ENCODE peak calls at places on chromosomes 6 and 20, in ten cellular contexts. One of them, this sample, is unnamed.

GRCh38 chr6:42142118-42142835 is at the start of gene C6orf132:
- DNase-seq in PC-3: peak
- DNase-seq in bronchial epithelial cell: peak
- DNase-seq in BE2C: peak
- DNase-seq in fibroblast of pulmonary artery: no peak
- DNase-seq in suprapubic skin: peak
- DNase-seq in AG04450: no peak
- DNase-seq in mucosa of descending colon: peak
- DNase-seq in sigmoid colon: no peak
- DNase-seq in endothelial cell of umbilical vein: no peak
- DNase-seq in this sample: no peak

GRCh38 chr6:125267806-125268523 is 33.8 kb downstream of the HDDC2 start:
- DNase-seq in BE2C: peak
- DNase-seq in endothelial cell of umbilical vein: peak
- DNase-seq in suprapubic skin: no peak
- DNase-seq in PC-3: peak
- DNase-seq in bronchial epithelial cell: peak
- DNase-seq in AG04450: no peak
- DNase-seq in fibroblast of pulmonary artery: peak
- DNase-seq in sigmoid colon: no peak
- DNase-seq in mucosa of descending colon: no peak
- DNase-seq in this sample: no peak

GRCh38 chr20:54452277-54452676 is 23.1 kb upstream of the DOK5 start:
- DNase-seq in AG04450: no peak
- DNase-seq in mucosa of descending colon: no peak
- DNase-seq in sigmoid colon: no peak
- DNase-seq in bronchial epithelial cell: no peak
- DNase-seq in suprapubic skin: no peak
- DNase-seq in fibroblast of pulmonary artery: no peak
- DNase-seq in PC-3: no peak
- DNase-seq in BE2C: no peak
- DNase-seq in endothelial cell of umbilical vein: no peak
- DNase-seq in this sample: no peak

GRCh38 chr20:31602779-31603441 is 2.2 kb upstream of the ID1 start:
- DNase-seq in fibroblast of pulmonary artery: peak
- DNase-seq in BE2C: peak
- DNase-seq in mucosa of descending colon: no peak
- DNase-seq in PC-3: peak
- DNase-seq in endothelial cell of umbilical vein: peak
- DNase-seq in bronchial epithelial cell: peak
- DNase-seq in suprapubic skin: no peak
- DNase-seq in sigmoid colon: no peak
- DNase-seq in AG04450: no peak
- DNase-seq in this sample: no peak

GRCh38 chr6:6008648-6009421 is 2.1 kb upstream of the NRN1 start:
- DNase-seq in BE2C: peak
- DNase-seq in PC-3: peak
- DNase-seq in AG04450: no peak
- DNase-seq in fibroblast of pulmonary artery: no peak
- DNase-seq in suprapubic skin: peak
- DNase-seq in mucosa of descending colon: peak
- DNase-seq in endothelial cell of umbilical vein: peak
- DNase-seq in sigmoid colon: peak
- DNase-seq in bronchial epithelial cell: no peak
- DNase-seq in this sample: no peak

GRCh38 chr6:151216812-151217211 is 23.0 kb upstream of the AKAP12 start:
- DNase-seq in suprapubic skin: no peak
- DNase-seq in endothelial cell of umbilical vein: no peak
- DNase-seq in mucosa of descending colon: no peak
- DNase-seq in AG04450: no peak
- DNase-seq in bronchial epithelial cell: no peak
- DNase-seq in sigmoid colon: no peak
- DNase-seq in fibroblast of pulmonary artery: no peak
- DNase-seq in PC-3: no peak
- DNase-seq in BE2C: no peak
- DNase-seq in this sample: no peak

GRCh38 chr6:47633141-47633540 is 65.2 kb upstream of the ADGRF4 start:
- DNase-seq in bronchial epithelial cell: peak
- DNase-seq in BE2C: no peak
- DNase-seq in fibroblast of pulmonary artery: peak
- DNase-seq in suprapubic skin: no peak
- DNase-seq in endothelial cell of umbilical vein: no peak
- DNase-seq in AG04450: no peak
- DNase-seq in PC-3: peak
- DNase-seq in sigmoid colon: no peak
- DNase-seq in mucosa of descending colon: no peak
- DNase-seq in this sample: no peak

GRCh38 chr6:65546894-65547293 is 160.1 kb downstream of the EYS start:
- DNase-seq in AG04450: no peak
- DNase-seq in PC-3: no peak
- DNase-seq in endothelial cell of umbilical vein: no peak
- DNase-seq in sigmoid colon: no peak
- DNase-seq in suprapubic skin: no peak
- DNase-seq in BE2C: no peak
- DNase-seq in bronchial epithelial cell: no peak
- DNase-seq in mucosa of descending colon: no peak
- DNase-seq in fibroblast of pulmonary artery: no peak
- DNase-seq in this sample: no peak

DNA sequence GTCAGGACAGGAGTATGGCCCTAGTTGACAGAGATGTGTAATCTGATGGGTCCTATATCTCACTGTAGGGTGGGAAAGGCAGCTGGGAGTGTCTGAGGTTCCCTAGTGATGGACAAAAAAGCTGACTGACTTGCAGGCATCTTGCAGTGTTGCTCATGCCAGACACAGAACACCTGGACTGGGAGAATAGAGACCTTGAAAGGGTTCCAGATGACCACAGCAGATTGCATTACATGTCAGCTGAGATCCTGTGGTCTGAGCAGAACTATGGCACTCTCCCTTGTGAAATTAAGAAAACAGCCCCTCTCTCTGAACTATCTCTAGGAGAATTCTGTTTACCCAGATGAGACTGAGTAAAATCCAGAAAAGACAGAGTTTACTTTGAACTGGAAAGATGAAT is 212.6 kb upstream of the MAN1A1 start:
- DNase-seq in PC-3: no peak
- DNase-seq in mucosa of descending colon: no peak
- DNase-seq in suprapubic skin: no peak
- DNase-seq in endothelial cell of umbilical vein: no peak
- DNase-seq in AG04450: no peak
- DNase-seq in bronchial epithelial cell: no peak
- DNase-seq in BE2C: no peak
- DNase-seq in sigmoid colon: no peak
- DNase-seq in fibroblast of pulmonary artery: no peak
- DNase-seq in this sample: no peak
- TF ChIP-seq CTCF in PC-3: no peak
- TF ChIP-seq CTCF in mucosa of descending colon: no peak
- TF ChIP-seq CTCF in suprapubic skin: no peak
- TF ChIP-seq CTCF in endothelial cell of umbilical vein: no peak
- TF ChIP-seq CTCF in AG04450: no peak
- TF ChIP-seq CTCF in bronchial epithelial cell: no peak
- TF ChIP-seq CTCF in BE2C: no peak
- TF ChIP-seq CTCF in sigmoid colon: no peak
- TF ChIP-seq CTCF in fibroblast of pulmonary artery: no peak
- TF ChIP-seq CTCF in this sample: no peak

GRCh38 chr6:116562614-116563013 is 8.7 kb upstream of the RWDD1 start:
- DNase-seq in suprapubic skin: no peak
- DNase-seq in fibroblast of pulmonary artery: peak
- DNase-seq in mucosa of descending colon: no peak
- DNase-seq in sigmoid colon: no peak
- DNase-seq in bronchial epithelial cell: no peak
- DNase-seq in PC-3: no peak
- DNase-seq in AG04450: no peak
- DNase-seq in BE2C: no peak
- DNase-seq in endothelial cell of umbilical vein: peak
- DNase-seq in this sample: no peak

GRCh38 chr6:116568111-116568510 is 3.2 kb upstream of the RWDD1 start:
- DNase-seq in AG04450: no peak
- DNase-seq in endothelial cell of umbilical vein: no peak
- DNase-seq in suprapubic skin: no peak
- DNase-seq in bronchial epithelial cell: no peak
- DNase-seq in BE2C: no peak
- DNase-seq in PC-3: no peak
- DNase-seq in sigmoid colon: no peak
- DNase-seq in fibroblast of pulmonary artery: no peak
- DNase-seq in mucosa of descending colon: no peak
- DNase-seq in this sample: no peak

GRCh38 chr6:116563830-116564229 is 7.5 kb upstream of the RWDD1 start:
- DNase-seq in endothelial cell of umbilical vein: no peak
- DNase-seq in suprapubic skin: no peak
- DNase-seq in bronchial epithelial cell: no peak
- DNase-seq in BE2C: no peak
- DNase-seq in sigmoid colon: no peak
- DNase-seq in PC-3: no peak
- DNase-seq in fibroblast of pulmonary artery: no peak
- DNase-seq in AG04450: no peak
- DNase-seq in mucosa of descending colon: no peak
- DNase-seq in this sample: no peak

GRCh38 chr6:116564296-116564695 is 7.0 kb upstream of the RWDD1 start:
- DNase-seq in endothelial cell of umbilical vein: no peak
- DNase-seq in PC-3: no peak
- DNase-seq in mucosa of descending colon: no peak
- DNase-seq in fibroblast of pulmonary artery: no peak
- DNase-seq in bronchial epithelial cell: no peak
- DNase-seq in AG04450: no peak
- DNase-seq in sigmoid colon: no peak
- DNase-seq in BE2C: no peak
- DNase-seq in suprapubic skin: no peak
- DNase-seq in this sample: no peak

DNA sequence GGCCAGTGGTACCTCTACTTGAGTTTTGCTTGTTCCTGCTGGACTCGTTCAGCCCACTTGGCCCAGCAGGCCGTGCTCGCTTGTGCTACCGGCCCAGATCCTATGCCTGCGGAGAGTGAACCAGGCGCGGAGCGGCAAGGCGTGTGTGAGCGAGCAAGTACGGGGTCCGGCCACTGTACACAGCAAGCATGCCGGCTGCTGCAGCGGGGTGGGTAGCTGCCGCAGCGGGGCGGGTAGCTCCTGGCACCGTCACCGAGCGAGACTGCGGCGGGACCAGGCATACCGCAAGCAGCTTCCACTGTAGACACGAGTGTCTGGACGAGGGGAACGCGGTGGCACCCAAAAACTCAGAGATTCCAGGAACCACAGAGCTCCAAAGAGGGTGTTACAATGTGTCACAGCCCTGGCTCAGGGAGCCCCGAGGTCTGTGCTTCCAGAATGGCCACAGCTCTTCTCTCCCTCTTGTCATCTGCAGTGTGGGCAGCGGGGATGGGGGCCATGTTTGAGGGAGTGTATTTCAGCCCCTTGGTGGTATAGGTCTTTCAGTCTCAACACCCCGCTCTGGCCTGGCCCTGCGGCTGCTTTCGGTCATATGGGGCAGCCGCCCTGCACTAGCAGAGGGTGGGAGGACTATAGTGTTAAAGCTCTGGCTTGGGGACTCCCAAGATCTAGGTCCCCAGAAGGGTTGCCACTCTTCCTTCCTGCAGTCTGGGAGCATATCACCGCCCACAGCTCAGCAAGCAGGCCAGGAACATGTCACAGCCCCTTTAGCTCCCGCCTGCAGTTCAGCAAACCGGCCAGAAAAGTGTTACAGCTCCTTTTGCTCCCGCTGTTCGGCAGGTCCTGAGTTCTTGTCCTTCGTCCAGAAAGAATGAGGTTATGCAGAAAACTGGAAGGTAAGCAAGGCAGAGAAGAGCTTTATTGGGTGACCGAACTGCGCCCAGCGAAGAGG is 6.1 kb upstream of the RWDD1 start:
- DNase-seq in suprapubic skin: peak
- DNase-seq in AG04450: no peak
- DNase-seq in PC-3: no peak
- DNase-seq in mucosa of descending colon: no peak
- DNase-seq in endothelial cell of umbilical vein: peak
- DNase-seq in BE2C: peak
- DNase-seq in sigmoid colon: peak
- DNase-seq in fibroblast of pulmonary artery: no peak
- DNase-seq in bronchial epithelial cell: no peak
- DNase-seq in this sample: no peak
- H3K4me3 ChIP-seq in suprapubic skin: peak
- H3K4me3 ChIP-seq in AG04450: peak
- H3K4me3 ChIP-seq in PC-3: no peak
- H3K4me3 ChIP-seq in mucosa of descending colon: no peak
- H3K4me3 ChIP-seq in endothelial cell of umbilical vein: peak
- H3K4me3 ChIP-seq in BE2C: peak
- H3K4me3 ChIP-seq in sigmoid colon: peak
- H3K4me3 ChIP-seq in fibroblast of pulmonary artery: no peak
- H3K4me3 ChIP-seq in bronchial epithelial cell: peak
- H3K4me3 ChIP-seq in this sample: peak

GRCh38 chr20:3471397-3472021 is 691 bp downstream of the ATRN start:
- DNase-seq in fibroblast of pulmonary artery: no peak
- DNase-seq in PC-3: no peak
- DNase-seq in AG04450: no peak
- DNase-seq in bronchial epithelial cell: no peak
- DNase-seq in BE2C: no peak
- DNase-seq in mucosa of descending colon: no peak
- DNase-seq in endothelial cell of umbilical vein: no peak
- DNase-seq in sigmoid colon: peak
- DNase-seq in suprapubic skin: peak
- DNase-seq in this sample: no peak

GRCh38 chr20:3470208-3470626 is 601 bp upstream of the ATRN start:
- DNase-seq in endothelial cell of umbilical vein: no peak
- DNase-seq in AG04450: no peak
- DNase-seq in sigmoid colon: peak
- DNase-seq in mucosa of descending colon: no peak
- DNase-seq in bronchial epithelial cell: no peak
- DNase-seq in suprapubic skin: no peak
- DNase-seq in BE2C: no peak
- DNase-seq in PC-3: no peak
- DNase-seq in fibroblast of pulmonary artery: no peak
- DNase-seq in this sample: no peak

GRCh38 chr20:3472105-3472504 is 1.3 kb downstream of the ATRN start:
- DNase-seq in endothelial cell of umbilical vein: no peak
- DNase-seq in bronchial epithelial cell: no peak
- DNase-seq in fibroblast of pulmonary artery: no peak
- DNase-seq in AG04450: no peak
- DNase-seq in suprapubic skin: no peak
- DNase-seq in BE2C: no peak
- DNase-seq in PC-3: no peak
- DNase-seq in sigmoid colon: no peak
- DNase-seq in mucosa of descending colon: no peak
- DNase-seq in this sample: no peak

GRCh38 chr20:3473324-3473723 is 2.5 kb downstream of the ATRN start:
- DNase-seq in BE2C: no peak
- DNase-seq in mucosa of descending colon: no peak
- DNase-seq in endothelial cell of umbilical vein: no peak
- DNase-seq in fibroblast of pulmonary artery: no peak
- DNase-seq in AG04450: no peak
- DNase-seq in bronchial epithelial cell: no peak
- DNase-seq in PC-3: no peak
- DNase-seq in sigmoid colon: no peak
- DNase-seq in suprapubic skin: no peak
- DNase-seq in this sample: no peak

DNA sequence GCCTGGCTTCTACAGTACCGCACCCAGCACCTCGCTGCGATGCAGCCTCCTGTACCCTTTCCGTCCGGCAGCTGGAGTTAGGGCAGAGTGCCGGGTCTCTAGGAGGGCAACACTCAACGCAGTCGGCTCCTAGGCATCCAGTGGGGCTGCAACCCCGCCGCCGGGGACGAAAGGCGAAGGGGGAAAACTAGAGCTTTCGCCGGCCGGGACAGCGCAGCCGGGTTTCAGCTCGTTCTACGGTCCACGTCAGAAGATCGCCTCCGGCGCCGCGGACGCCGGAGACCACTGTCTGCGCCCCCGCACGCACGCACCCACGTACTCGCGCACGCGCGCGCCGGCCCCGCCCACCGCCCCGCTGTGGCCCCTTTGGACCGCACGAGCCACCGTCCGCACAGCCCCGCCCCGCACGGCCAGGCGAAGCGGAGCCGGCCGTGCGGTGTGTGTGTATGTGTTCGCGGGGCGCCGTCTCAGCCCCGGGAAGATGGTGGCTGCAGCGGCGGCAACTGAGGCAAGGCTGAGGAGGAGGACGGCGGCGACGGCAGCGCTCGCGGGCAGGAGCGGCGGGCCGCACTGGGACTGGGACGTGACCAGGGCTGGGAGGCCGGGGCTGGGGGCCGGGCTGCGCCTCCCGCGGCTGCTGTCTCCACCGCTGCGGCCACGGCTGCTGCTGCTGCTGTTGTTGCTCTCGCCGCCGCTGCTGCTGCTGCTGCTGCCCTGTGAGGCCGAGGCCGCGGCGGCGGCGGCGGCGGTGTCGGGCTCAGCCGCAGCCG is at the start of gene ATRN:
- DNase-seq in PC-3: peak
- DNase-seq in fibroblast of pulmonary artery: peak
- DNase-seq in bronchial epithelial cell: peak
- DNase-seq in AG04450: peak
- DNase-seq in mucosa of descending colon: peak
- DNase-seq in endothelial cell of umbilical vein: peak
- DNase-seq in BE2C: peak
- DNase-seq in suprapubic skin: peak
- DNase-seq in sigmoid colon: peak
- DNase-seq in this sample: peak
- TF ChIP-seq CTCF in PC-3: no peak
- TF ChIP-seq CTCF in fibroblast of pulmonary artery: no peak
- TF ChIP-seq CTCF in bronchial epithelial cell: no peak
- TF ChIP-seq CTCF in AG04450: no peak
- TF ChIP-seq CTCF in mucosa of descending colon: no peak
- TF ChIP-seq CTCF in endothelial cell of umbilical vein: no peak
- TF ChIP-seq CTCF in BE2C: no peak
- TF ChIP-seq CTCF in suprapubic skin: no peak
- TF ChIP-seq CTCF in sigmoid colon: no peak
- TF ChIP-seq CTCF in this sample: no peak

GRCh38 chr6:113565306-113565705 is 291.8 kb upstream of the MARCKS start:
- DNase-seq in BE2C: no peak
- DNase-seq in endothelial cell of umbilical vein: no peak
- DNase-seq in suprapubic skin: no peak
- DNase-seq in AG04450: no peak
- DNase-seq in sigmoid colon: no peak
- DNase-seq in fibroblast of pulmonary artery: no peak
- DNase-seq in bronchial epithelial cell: no peak
- DNase-seq in PC-3: no peak
- DNase-seq in mucosa of descending colon: no peak
- DNase-seq in this sample: no peak
- H3K4me3 ChIP-seq in BE2C: peak
- H3K4me3 ChIP-seq in endothelial cell of umbilical vein: no peak
- H3K4me3 ChIP-seq in suprapubic skin: peak
- H3K4me3 ChIP-seq in AG04450: peak
- H3K4me3 ChIP-seq in sigmoid colon: peak
- H3K4me3 ChIP-seq in fibroblast of pulmonary artery: peak
- H3K4me3 ChIP-seq in bronchial epithelial cell: no peak
- H3K4me3 ChIP-seq in PC-3: no peak
- H3K4me3 ChIP-seq in mucosa of descending colon: no peak
- H3K4me3 ChIP-seq in this sample: no peak

This sample was measured in ascending aorta.